ENCODE peak calls at places on chromosomes 6 and 20, in nine cellular contexts. N is OCI-LY7; Y is fibroblast of pulmonary artery; E is GM12865; M is activated T-helper 1 cell treated with anti-CD3 and anti-CD28 coated beads, Interleukin-2, amount 50 U/mL, for 16 hours; B is NCI-H2081 treated with DMSO at 0.1 percent for 48 hours; P is gastrocnemius medialis; O is NCI-H1105; G is tibial nerve. D is an unnamed sample.
A peak's percentile ranks its signal among the peaks of the same experiment; 100 is the strongest.

GRCh38 chr20:19688031-19688806 is 69.8 kb upstream of the RIN2 start:
- DNase-seq in N (no peak), Y (peak; percentile 92), E (peak; percentile 14), M (no peak), B (no peak), P (peak; percentile 74), O (no peak), G (peak; percentile 73), D (peak; percentile 72)

GRCh38 chr20:24969203-24970029 is 20.3 kb downstream of the CST7 start:
- DNase-seq in N (no peak), Y (no peak), E (no peak), M (no peak), B (no peak), P (no peak), O (no peak), G (no peak), D (no peak)

GRCh38 chr6:73481969-73482368 is 20.4 kb downstream of the MTO1 start:
- DNase-seq in N (no peak), Y (no peak), E (no peak), M (no peak), B (no peak), P (no peak), O (no peak), G (no peak), D (no peak)

GRCh38 chr6:163588211-163588919 is 173.8 kb downstream of the QKI start:
- DNase-seq in N (no peak), Y (peak; percentile 35), E (no peak), M (no peak), B (no peak), P (no peak), O (no peak), G (no peak), D (no peak)

GRCh38 chr6:142568857-142569597 is 267.2 kb downstream of the ADGRG6 start:
- DNase-seq in N (no peak), Y (peak; percentile 46), E (peak; percentile 11), M (no peak), B (no peak), P (no peak), O (no peak), G (no peak), D (no peak)

GRCh38 chr6:89254569-89254968 is 37.4 kb upstream of the GABRR1 start:
- DNase-seq in N (no peak), Y (peak; percentile 55), E (no peak), M (no peak), B (no peak), P (no peak), O (no peak), G (no peak), D (no peak)

GRCh38 chr6:142903806-142904205 is 41.2 kb downstream of the HIVEP2 start:
- DNase-seq in N (no peak), Y (peak; percentile 24), E (no peak), M (no peak), B (no peak), P (no peak), O (no peak), G (no peak), D (no peak)

GRCh38 chr6:10809098-10809497 is 29.2 kb downstream of the MAK start:
- DNase-seq in N (no peak), Y (no peak), E (no peak), M (no peak), B (no peak), P (no peak), O (no peak), G (no peak), D (no peak)

GRCh38 chr20:10842116-10842515 is 168.3 kb upstream of the JAG1 start:
- DNase-seq in N (no peak), Y (no peak), E (no peak), M (no peak), B (no peak), P (no peak), O (no peak), G (no peak), D (no peak)

GRCh38 chr6:35723587-35723986 is 13.2 kb upstream of the ARMC12 start:
- DNase-seq in N (no peak), Y (no peak), E (no peak), M (no peak), B (no peak), P (no peak), O (no peak), G (no peak), D (no peak)

GRCh38 chr6:110315856-110316398 is 42.2 kb downstream of the METTL24 start:
- DNase-seq in N (no peak), Y (no peak), E (no peak), M (no peak), B (no peak), P (no peak), O (no peak), G (no peak), D (no peak)

GRCh38 chr6:6191476-6191875 is 129.0 kb downstream of the F13A1 start:
- DNase-seq in N (peak; percentile 52), Y (no peak), E (peak; percentile 11), M (no peak), B (no peak), P (no peak), O (no peak), G (no peak), D (no peak)

GRCh38 chr20:18739785-18740184 is 73.8 kb upstream of the SCP2D1 start:
- DNase-seq in N (no peak), Y (peak; percentile 81), E (no peak), M (no peak), B (no peak), P (no peak), O (no peak), G (peak; percentile 16), D (no peak)

GRCh38 chr6:149433901-149434300 is 33.8 kb downstream of the SUMO4 start:
- DNase-seq in N (no peak), Y (no peak), E (no peak), M (no peak), B (no peak), P (no peak), O (no peak), G (no peak), D (no peak)

GRCh38 chr20:62665153-62665754 is 23.0 kb downstream of the SLCO4A1 start:
- DNase-seq in N (no peak), Y (no peak), E (no peak), M (no peak), B (no peak), P (no peak), O (no peak), G (no peak), D (no peak)

GRCh38 chr6:100460650-100461204 is 4.0 kb downstream of the SIM1 start:
- DNase-seq in N (no peak), Y (no peak), E (no peak), M (no peak), B (no peak), P (no peak), O (no peak), G (no peak), D (no peak)

GRCh38 chr6:37280162-37280895 is 22.4 kb upstream of the TMEM217 start:
- DNase-seq in N (no peak), Y (no peak), E (no peak), M (no peak), B (no peak), P (no peak), O (no peak), G (no peak), D (no peak)

GRCh38 chr6:147381734-147382133 is 126.8 kb upstream of the SAMD5 start:
- DNase-seq in N (no peak), Y (no peak), E (no peak), M (no peak), B (no peak), P (no peak), O (no peak), G (no peak), D (no peak)

GRCh38 chr6:122832515-122833228 is 43.6 kb downstream of the SMPDL3A start:
- DNase-seq in N (no peak), Y (no peak), E (no peak), M (no peak), B (no peak), P (no peak), O (no peak), G (no peak), D (no peak)

GRCh38 chr6:166259296-166259977 is 48.8 kb downstream of the PRR18 start:
- DNase-seq in N (peak; percentile 22), Y (no peak), E (peak; percentile 45), M (no peak), B (no peak), P (peak; percentile 24), O (no peak), G (peak; percentile 41), D (no peak)

GRCh38 chr20:40332167-40332566 is 356.9 kb downstream of the MAFB start:
- DNase-seq in N (no peak), Y (no peak), E (no peak), M (no peak), B (no peak), P (no peak), O (no peak), G (no peak), D (no peak)

GRCh38 chr6:78611886-78612480 is 255.4 kb upstream of the IRAK1BP1 start:
- DNase-seq in N (peak; percentile 33), Y (peak; percentile 45), E (peak; percentile 16), M (no peak), B (no peak), P (no peak), O (no peak), G (no peak), D (no peak)

GRCh38 chr20:21387528-21387927 is 9.8 kb downstream of the NKX2-4 start:
- DNase-seq in N (no peak), Y (no peak), E (no peak), M (no peak), B (peak; percentile 80), P (no peak), O (peak; percentile 78), G (no peak), D (no peak)

GRCh38 chr20:35055445-35056276 is 36.9 kb downstream of the TRPC4AP start:
- DNase-seq in N (no peak), Y (peak; percentile 69), E (peak; percentile 57), M (no peak), B (no peak), P (no peak), O (no peak), G (no peak), D (no peak)